ENCODE peak calls at places on chromosomes 3 and 15, in ten cellular contexts. One of them, this sample, is unnamed.

GRCh38 chr3:115658337-115659181 is 35.2 kb downstream of the GAP43 start:
- DNase-seq in WERI-Rb-1: peak; percentile 82
- DNase-seq in stimulated activated CD8-positive, alpha-beta memory T cell treated with anti-CD3 and anti-CD28 coated beads, Interleukin-4, amount 100 ng/mL, for 1 hour: peak; percentile 49
- DNase-seq in NB4: peak; percentile 95
- DNase-seq in activated CD8-positive, alpha-beta T cell treated with anti-CD3 and anti-CD28 coated beads for 36 hours: peak; percentile 85
- DNase-seq in IMR-90: peak; percentile 82
- DNase-seq in effector memory CD8-positive, alpha-beta T cell: peak; percentile 63
- DNase-seq in body of pancreas: peak; percentile 73
- DNase-seq in epithelial cell of esophagus: peak; percentile 82
- DNase-seq in activated B cell treated with CpG ODN at 0.5 μM for 24 hours: peak; percentile 80
- DNase-seq in this sample: peak; percentile 89

GRCh38 chr3:116607205-116607604 is 102.4 kb upstream of the TUSC7 start:
- DNase-seq in WERI-Rb-1: no peak
- DNase-seq in body of pancreas: no peak
- DNase-seq in IMR-90: no peak
- DNase-seq in activated CD8-positive, alpha-beta T cell treated with anti-CD3 and anti-CD28 coated beads for 36 hours: no peak
- DNase-seq in activated B cell treated with CpG ODN at 0.5 μM for 24 hours: no peak
- DNase-seq in effector memory CD8-positive, alpha-beta T cell: no peak
- DNase-seq in stimulated activated CD8-positive, alpha-beta memory T cell treated with anti-CD3 and anti-CD28 coated beads, Interleukin-4, amount 100 ng/mL, for 1 hour: no peak
- DNase-seq in epithelial cell of esophagus: no peak
- DNase-seq in NB4: no peak
- DNase-seq in this sample: no peak

GRCh38 chr3:160540546-160540945 is 24.8 kb downstream of the KPNA4 start:
- DNase-seq in body of pancreas: no peak
- DNase-seq in WERI-Rb-1: no peak
- DNase-seq in NB4: no peak
- DNase-seq in activated B cell treated with CpG ODN at 0.5 μM for 24 hours: no peak
- DNase-seq in effector memory CD8-positive, alpha-beta T cell: no peak
- DNase-seq in epithelial cell of esophagus: peak; percentile 15
- DNase-seq in stimulated activated CD8-positive, alpha-beta memory T cell treated with anti-CD3 and anti-CD28 coated beads, Interleukin-4, amount 100 ng/mL, for 1 hour: no peak
- DNase-seq in activated CD8-positive, alpha-beta T cell treated with anti-CD3 and anti-CD28 coated beads for 36 hours: no peak
- DNase-seq in IMR-90: peak; percentile 50
- DNase-seq in this sample: no peak

GRCh38 chr3:60920519-60920918 is 330.7 kb downstream of the FHIT start:
- DNase-seq in body of pancreas: peak; percentile 76
- DNase-seq in NB4: no peak
- DNase-seq in stimulated activated CD8-positive, alpha-beta memory T cell treated with anti-CD3 and anti-CD28 coated beads, Interleukin-4, amount 100 ng/mL, for 1 hour: no peak
- DNase-seq in IMR-90: no peak
- DNase-seq in epithelial cell of esophagus: no peak
- DNase-seq in WERI-Rb-1: no peak
- DNase-seq in activated CD8-positive, alpha-beta T cell treated with anti-CD3 and anti-CD28 coated beads for 36 hours: no peak
- DNase-seq in effector memory CD8-positive, alpha-beta T cell: no peak
- DNase-seq in activated B cell treated with CpG ODN at 0.5 μM for 24 hours: no peak
- DNase-seq in this sample: no peak

GRCh38 chr3:174302746-174303315 is 556.3 kb upstream of the NAALADL2 start:
- DNase-seq in NB4: no peak
- DNase-seq in IMR-90: no peak
- DNase-seq in stimulated activated CD8-positive, alpha-beta memory T cell treated with anti-CD3 and anti-CD28 coated beads, Interleukin-4, amount 100 ng/mL, for 1 hour: no peak
- DNase-seq in activated B cell treated with CpG ODN at 0.5 μM for 24 hours: no peak
- DNase-seq in epithelial cell of esophagus: no peak
- DNase-seq in effector memory CD8-positive, alpha-beta T cell: no peak
- DNase-seq in body of pancreas: no peak
- DNase-seq in WERI-Rb-1: no peak
- DNase-seq in activated CD8-positive, alpha-beta T cell treated with anti-CD3 and anti-CD28 coated beads for 36 hours: no peak
- DNase-seq in this sample: no peak

GRCh38 chr3:15440891-15441290 is 13.5 kb downstream of the EAF1 start:
- DNase-seq in IMR-90: no peak
- DNase-seq in activated B cell treated with CpG ODN at 0.5 μM for 24 hours: no peak
- DNase-seq in effector memory CD8-positive, alpha-beta T cell: no peak
- DNase-seq in activated CD8-positive, alpha-beta T cell treated with anti-CD3 and anti-CD28 coated beads for 36 hours: no peak
- DNase-seq in NB4: no peak
- DNase-seq in WERI-Rb-1: no peak
- DNase-seq in stimulated activated CD8-positive, alpha-beta memory T cell treated with anti-CD3 and anti-CD28 coated beads, Interleukin-4, amount 100 ng/mL, for 1 hour: no peak
- DNase-seq in body of pancreas: no peak
- DNase-seq in epithelial cell of esophagus: peak; percentile 77
- DNase-seq in this sample: peak; percentile 85

GRCh38 chr3:171458056-171458856 is 1.9 kb downstream of the TNIK start:
- DNase-seq in activated CD8-positive, alpha-beta T cell treated with anti-CD3 and anti-CD28 coated beads for 36 hours: peak; percentile 63
- DNase-seq in epithelial cell of esophagus: no peak
- DNase-seq in effector memory CD8-positive, alpha-beta T cell: peak; percentile 52
- DNase-seq in stimulated activated CD8-positive, alpha-beta memory T cell treated with anti-CD3 and anti-CD28 coated beads, Interleukin-4, amount 100 ng/mL, for 1 hour: peak; percentile 13
- DNase-seq in WERI-Rb-1: no peak
- DNase-seq in body of pancreas: no peak
- DNase-seq in activated B cell treated with CpG ODN at 0.5 μM for 24 hours: no peak
- DNase-seq in IMR-90: no peak
- DNase-seq in NB4: peak; percentile 36
- DNase-seq in this sample: peak; percentile 20

GRCh38 chr3:126676919-126677705 is 22.2 kb upstream of the TXNRD3 start:
- DNase-seq in epithelial cell of esophagus: peak; percentile 33
- DNase-seq in body of pancreas: no peak
- DNase-seq in WERI-Rb-1: no peak
- DNase-seq in NB4: peak; percentile 33
- DNase-seq in stimulated activated CD8-positive, alpha-beta memory T cell treated with anti-CD3 and anti-CD28 coated beads, Interleukin-4, amount 100 ng/mL, for 1 hour: no peak
- DNase-seq in activated B cell treated with CpG ODN at 0.5 μM for 24 hours: no peak
- DNase-seq in effector memory CD8-positive, alpha-beta T cell: no peak
- DNase-seq in IMR-90: peak; percentile 59
- DNase-seq in activated CD8-positive, alpha-beta T cell treated with anti-CD3 and anti-CD28 coated beads for 36 hours: no peak
- DNase-seq in this sample: peak; percentile 33

GRCh38 chr3:149375164-149375823 is 2.2 kb downstream of the TM4SF1 start:
- DNase-seq in body of pancreas: no peak
- DNase-seq in NB4: no peak
- DNase-seq in WERI-Rb-1: no peak
- DNase-seq in stimulated activated CD8-positive, alpha-beta memory T cell treated with anti-CD3 and anti-CD28 coated beads, Interleukin-4, amount 100 ng/mL, for 1 hour: no peak
- DNase-seq in effector memory CD8-positive, alpha-beta T cell: no peak
- DNase-seq in epithelial cell of esophagus: peak; percentile 56
- DNase-seq in IMR-90: peak; percentile 49
- DNase-seq in activated B cell treated with CpG ODN at 0.5 μM for 24 hours: no peak
- DNase-seq in activated CD8-positive, alpha-beta T cell treated with anti-CD3 and anti-CD28 coated beads for 36 hours: no peak
- DNase-seq in this sample: no peak

GRCh38 chr3:69770219-69770618 is 31.0 kb downstream of the MITF start:
- DNase-seq in epithelial cell of esophagus: peak; percentile 85
- DNase-seq in activated CD8-positive, alpha-beta T cell treated with anti-CD3 and anti-CD28 coated beads for 36 hours: no peak
- DNase-seq in IMR-90: peak; percentile 34
- DNase-seq in WERI-Rb-1: no peak
- DNase-seq in stimulated activated CD8-positive, alpha-beta memory T cell treated with anti-CD3 and anti-CD28 coated beads, Interleukin-4, amount 100 ng/mL, for 1 hour: no peak
- DNase-seq in NB4: no peak
- DNase-seq in activated B cell treated with CpG ODN at 0.5 μM for 24 hours: no peak
- DNase-seq in body of pancreas: no peak
- DNase-seq in effector memory CD8-positive, alpha-beta T cell: no peak
- DNase-seq in this sample: no peak

GRCh38 chr3:38376098-38376816 is 29.7 kb downstream of the XYLB start:
- DNase-seq in IMR-90: no peak
- DNase-seq in activated B cell treated with CpG ODN at 0.5 μM for 24 hours: no peak
- DNase-seq in activated CD8-positive, alpha-beta T cell treated with anti-CD3 and anti-CD28 coated beads for 36 hours: no peak
- DNase-seq in NB4: no peak
- DNase-seq in WERI-Rb-1: no peak
- DNase-seq in body of pancreas: no peak
- DNase-seq in epithelial cell of esophagus: peak; percentile 65
- DNase-seq in stimulated activated CD8-positive, alpha-beta memory T cell treated with anti-CD3 and anti-CD28 coated beads, Interleukin-4, amount 100 ng/mL, for 1 hour: no peak
- DNase-seq in effector memory CD8-positive, alpha-beta T cell: no peak
- DNase-seq in this sample: no peak

GRCh38 chr15:66080791-66081475 is 172.6 kb downstream of the MEGF11 start:
- DNase-seq in effector memory CD8-positive, alpha-beta T cell: no peak
- DNase-seq in activated B cell treated with CpG ODN at 0.5 μM for 24 hours: no peak
- DNase-seq in epithelial cell of esophagus: peak; percentile 55
- DNase-seq in WERI-Rb-1: peak; percentile 58
- DNase-seq in NB4: no peak
- DNase-seq in activated CD8-positive, alpha-beta T cell treated with anti-CD3 and anti-CD28 coated beads for 36 hours: no peak
- DNase-seq in stimulated activated CD8-positive, alpha-beta memory T cell treated with anti-CD3 and anti-CD28 coated beads, Interleukin-4, amount 100 ng/mL, for 1 hour: no peak
- DNase-seq in body of pancreas: peak; percentile 60
- DNase-seq in IMR-90: peak; percentile 58
- DNase-seq in this sample: peak; percentile 58

GRCh38 chr3:179872842-179873241 is 163.9 kb downstream of the PEX5L start:
- DNase-seq in stimulated activated CD8-positive, alpha-beta memory T cell treated with anti-CD3 and anti-CD28 coated beads, Interleukin-4, amount 100 ng/mL, for 1 hour: no peak
- DNase-seq in body of pancreas: no peak
- DNase-seq in WERI-Rb-1: no peak
- DNase-seq in IMR-90: no peak
- DNase-seq in effector memory CD8-positive, alpha-beta T cell: no peak
- DNase-seq in activated B cell treated with CpG ODN at 0.5 μM for 24 hours: no peak
- DNase-seq in epithelial cell of esophagus: no peak
- DNase-seq in NB4: no peak
- DNase-seq in activated CD8-positive, alpha-beta T cell treated with anti-CD3 and anti-CD28 coated beads for 36 hours: no peak
- DNase-seq in this sample: no peak

GRCh38 chr3:99131876-99132275 is 230.4 kb upstream of the DCBLD2 start:
- DNase-seq in effector memory CD8-positive, alpha-beta T cell: no peak
- DNase-seq in activated CD8-positive, alpha-beta T cell treated with anti-CD3 and anti-CD28 coated beads for 36 hours: no peak
- DNase-seq in epithelial cell of esophagus: peak; percentile 41
- DNase-seq in NB4: no peak
- DNase-seq in body of pancreas: no peak
- DNase-seq in IMR-90: no peak
- DNase-seq in activated B cell treated with CpG ODN at 0.5 μM for 24 hours: no peak
- DNase-seq in stimulated activated CD8-positive, alpha-beta memory T cell treated with anti-CD3 and anti-CD28 coated beads, Interleukin-4, amount 100 ng/mL, for 1 hour: no peak
- DNase-seq in WERI-Rb-1: no peak
- DNase-seq in this sample: peak; percentile 33

GRCh38 chr3:149647812-149648211 is 10.0 kb downstream of the WWTR1 start:
- DNase-seq in NB4: no peak
- DNase-seq in effector memory CD8-positive, alpha-beta T cell: no peak
- DNase-seq in activated CD8-positive, alpha-beta T cell treated with anti-CD3 and anti-CD28 coated beads for 36 hours: no peak
- DNase-seq in WERI-Rb-1: no peak
- DNase-seq in stimulated activated CD8-positive, alpha-beta memory T cell treated with anti-CD3 and anti-CD28 coated beads, Interleukin-4, amount 100 ng/mL, for 1 hour: no peak
- DNase-seq in epithelial cell of esophagus: peak; percentile 57
- DNase-seq in activated B cell treated with CpG ODN at 0.5 μM for 24 hours: no peak
- DNase-seq in IMR-90: no peak
- DNase-seq in body of pancreas: no peak
- DNase-seq in this sample: no peak

GRCh38 chr3:113035387-113035982 is 44.7 kb downstream of the GTPBP8 start:
- DNase-seq in activated B cell treated with CpG ODN at 0.5 μM for 24 hours: no peak
- DNase-seq in effector memory CD8-positive, alpha-beta T cell: peak; percentile 53
- DNase-seq in IMR-90: peak; percentile 63
- DNase-seq in epithelial cell of esophagus: peak; percentile 83
- DNase-seq in WERI-Rb-1: peak; percentile 54
- DNase-seq in activated CD8-positive, alpha-beta T cell treated with anti-CD3 and anti-CD28 coated beads for 36 hours: peak; percentile 41
- DNase-seq in stimulated activated CD8-positive, alpha-beta memory T cell treated with anti-CD3 and anti-CD28 coated beads, Interleukin-4, amount 100 ng/mL, for 1 hour: no peak
- DNase-seq in NB4: peak; percentile 68
- DNase-seq in body of pancreas: peak; percentile 22
- DNase-seq in this sample: peak; percentile 70

GRCh38 chr15:95872366-95872771 is 458.1 kb upstream of the NR2F2 start:
- DNase-seq in WERI-Rb-1: no peak
- DNase-seq in epithelial cell of esophagus: peak; percentile 97
- DNase-seq in body of pancreas: no peak
- DNase-seq in IMR-90: peak; percentile 82
- DNase-seq in stimulated activated CD8-positive, alpha-beta memory T cell treated with anti-CD3 and anti-CD28 coated beads, Interleukin-4, amount 100 ng/mL, for 1 hour: no peak
- DNase-seq in NB4: no peak
- DNase-seq in activated CD8-positive, alpha-beta T cell treated with anti-CD3 and anti-CD28 coated beads for 36 hours: no peak
- DNase-seq in activated B cell treated with CpG ODN at 0.5 μM for 24 hours: no peak
- DNase-seq in effector memory CD8-positive, alpha-beta T cell: no peak
- DNase-seq in this sample: peak; percentile 27

GRCh38 chr3:87006844-87007439 is 16.0 kb upstream of the VGLL3 start:
- DNase-seq in activated B cell treated with CpG ODN at 0.5 μM for 24 hours: no peak
- DNase-seq in epithelial cell of esophagus: peak; percentile 50
- DNase-seq in NB4: peak; percentile 5
- DNase-seq in WERI-Rb-1: no peak
- DNase-seq in stimulated activated CD8-positive, alpha-beta memory T cell treated with anti-CD3 and anti-CD28 coated beads, Interleukin-4, amount 100 ng/mL, for 1 hour: no peak
- DNase-seq in effector memory CD8-positive, alpha-beta T cell: no peak
- DNase-seq in body of pancreas: no peak
- DNase-seq in IMR-90: peak; percentile 50
- DNase-seq in activated CD8-positive, alpha-beta T cell treated with anti-CD3 and anti-CD28 coated beads for 36 hours: no peak
- DNase-seq in this sample: peak; percentile 67

GRCh38 chr3:129820587-129820986 is 72.9 kb downstream of the TMCC1 start:
- DNase-seq in body of pancreas: no peak
- DNase-seq in IMR-90: no peak
- DNase-seq in effector memory CD8-positive, alpha-beta T cell: no peak
- DNase-seq in activated CD8-positive, alpha-beta T cell treated with anti-CD3 and anti-CD28 coated beads for 36 hours: no peak
- DNase-seq in WERI-Rb-1: no peak
- DNase-seq in activated B cell treated with CpG ODN at 0.5 μM for 24 hours: no peak
- DNase-seq in NB4: no peak
- DNase-seq in epithelial cell of esophagus: no peak
- DNase-seq in stimulated activated CD8-positive, alpha-beta memory T cell treated with anti-CD3 and anti-CD28 coated beads, Interleukin-4, amount 100 ng/mL, for 1 hour: no peak
- DNase-seq in this sample: peak; percentile 14

GRCh38 chr3:138974467-138974866 is 27.4 kb downstream of the FOXL2NB start:
- DNase-seq in WERI-Rb-1: no peak
- DNase-seq in activated CD8-positive, alpha-beta T cell treated with anti-CD3 and anti-CD28 coated beads for 36 hours: no peak
- DNase-seq in effector memory CD8-positive, alpha-beta T cell: no peak
- DNase-seq in NB4: peak; percentile 28
- DNase-seq in body of pancreas: no peak
- DNase-seq in activated B cell treated with CpG ODN at 0.5 μM for 24 hours: no peak
- DNase-seq in stimulated activated CD8-positive, alpha-beta memory T cell treated with anti-CD3 and anti-CD28 coated beads, Interleukin-4, amount 100 ng/mL, for 1 hour: no peak
- DNase-seq in epithelial cell of esophagus: peak; percentile 54
- DNase-seq in IMR-90: peak; percentile 13
- DNase-seq in this sample: peak; percentile 22

GRCh38 chr15:60000113-60000823 is 3.8 kb upstream of the FOXB1 start:
- DNase-seq in WERI-Rb-1: no peak
- DNase-seq in body of pancreas: no peak
- DNase-seq in effector memory CD8-positive, alpha-beta T cell: no peak
- DNase-seq in stimulated activated CD8-positive, alpha-beta memory T cell treated with anti-CD3 and anti-CD28 coated beads, Interleukin-4, amount 100 ng/mL, for 1 hour: no peak
- DNase-seq in IMR-90: no peak
- DNase-seq in NB4: no peak
- DNase-seq in activated B cell treated with CpG ODN at 0.5 μM for 24 hours: no peak
- DNase-seq in activated CD8-positive, alpha-beta T cell treated with anti-CD3 and anti-CD28 coated beads for 36 hours: peak; percentile 32
- DNase-seq in epithelial cell of esophagus: no peak
- DNase-seq in this sample: no peak

GRCh38 chr3:150314248-150315027 is 93.7 kb upstream of the TSC22D2 start:
- DNase-seq in epithelial cell of esophagus: no peak
- DNase-seq in stimulated activated CD8-positive, alpha-beta memory T cell treated with anti-CD3 and anti-CD28 coated beads, Interleukin-4, amount 100 ng/mL, for 1 hour: no peak
- DNase-seq in WERI-Rb-1: no peak
- DNase-seq in activated CD8-positive, alpha-beta T cell treated with anti-CD3 and anti-CD28 coated beads for 36 hours: no peak
- DNase-seq in body of pancreas: peak; percentile 69
- DNase-seq in NB4: no peak
- DNase-seq in activated B cell treated with CpG ODN at 0.5 μM for 24 hours: no peak
- DNase-seq in effector memory CD8-positive, alpha-beta T cell: no peak
- DNase-seq in IMR-90: no peak
- DNase-seq in this sample: peak; percentile 38

GRCh38 chr3:56491566-56491965 is 23.3 kb upstream of the ERC2 start:
- DNase-seq in epithelial cell of esophagus: peak; percentile 70
- DNase-seq in activated B cell treated with CpG ODN at 0.5 μM for 24 hours: no peak
- DNase-seq in activated CD8-positive, alpha-beta T cell treated with anti-CD3 and anti-CD28 coated beads for 36 hours: no peak
- DNase-seq in effector memory CD8-positive, alpha-beta T cell: no peak
- DNase-seq in stimulated activated CD8-positive, alpha-beta memory T cell treated with anti-CD3 and anti-CD28 coated beads, Interleukin-4, amount 100 ng/mL, for 1 hour: no peak
- DNase-seq in IMR-90: no peak
- DNase-seq in body of pancreas: no peak
- DNase-seq in NB4: no peak
- DNase-seq in WERI-Rb-1: no peak
- DNase-seq in this sample: no peak

GRCh38 chr15:45372032-45372995 is 6.0 kb downstream of the GATM start:
- DNase-seq in stimulated activated CD8-positive, alpha-beta memory T cell treated with anti-CD3 and anti-CD28 coated beads, Interleukin-4, amount 100 ng/mL, for 1 hour: no peak
- DNase-seq in WERI-Rb-1: no peak
- DNase-seq in IMR-90: no peak
- DNase-seq in body of pancreas: no peak
- DNase-seq in NB4: peak; percentile 13
- DNase-seq in activated CD8-positive, alpha-beta T cell treated with anti-CD3 and anti-CD28 coated beads for 36 hours: no peak
- DNase-seq in activated B cell treated with CpG ODN at 0.5 μM for 24 hours: no peak
- DNase-seq in effector memory CD8-positive, alpha-beta T cell: no peak
- DNase-seq in epithelial cell of esophagus: peak; percentile 21
- DNase-seq in this sample: no peak

GRCh38 chr3:7322957-7323679 is 462.2 kb downstream of the GRM7 start:
- DNase-seq in activated CD8-positive, alpha-beta T cell treated with anti-CD3 and anti-CD28 coated beads for 36 hours: no peak
- DNase-seq in effector memory CD8-positive, alpha-beta T cell: no peak
- DNase-seq in IMR-90: no peak
- DNase-seq in epithelial cell of esophagus: no peak
- DNase-seq in WERI-Rb-1: no peak
- DNase-seq in body of pancreas: no peak
- DNase-seq in NB4: no peak
- DNase-seq in stimulated activated CD8-positive, alpha-beta memory T cell treated with anti-CD3 and anti-CD28 coated beads, Interleukin-4, amount 100 ng/mL, for 1 hour: no peak
- DNase-seq in activated B cell treated with CpG ODN at 0.5 μM for 24 hours: no peak
- DNase-seq in this sample: no peak

GRCh38 chr15:101246824-101247745 is 4.8 kb downstream of the CHSY1 start:
- DNase-seq in WERI-Rb-1: no peak
- DNase-seq in NB4: peak; percentile 9
- DNase-seq in activated B cell treated with CpG ODN at 0.5 μM for 24 hours: no peak
- DNase-seq in activated CD8-positive, alpha-beta T cell treated with anti-CD3 and anti-CD28 coated beads for 36 hours: no peak
- DNase-seq in body of pancreas: no peak
- DNase-seq in effector memory CD8-positive, alpha-beta T cell: no peak
- DNase-seq in epithelial cell of esophagus: no peak
- DNase-seq in stimulated activated CD8-positive, alpha-beta memory T cell treated with anti-CD3 and anti-CD28 coated beads, Interleukin-4, amount 100 ng/mL, for 1 hour: no peak
- DNase-seq in IMR-90: no peak
- DNase-seq in this sample: no peak

GRCh38 chr3:186057594-186057993 is 51.3 kb downstream of the ETV5 start:
- DNase-seq in WERI-Rb-1: no peak
- DNase-seq in effector memory CD8-positive, alpha-beta T cell: no peak
- DNase-seq in IMR-90: peak; percentile 97
- DNase-seq in epithelial cell of esophagus: peak; percentile 85
- DNase-seq in NB4: peak; percentile 34
- DNase-seq in stimulated activated CD8-positive, alpha-beta memory T cell treated with anti-CD3 and anti-CD28 coated beads, Interleukin-4, amount 100 ng/mL, for 1 hour: no peak
- DNase-seq in body of pancreas: no peak
- DNase-seq in activated CD8-positive, alpha-beta T cell treated with anti-CD3 and anti-CD28 coated beads for 36 hours: no peak
- DNase-seq in activated B cell treated with CpG ODN at 0.5 μM for 24 hours: no peak
- DNase-seq in this sample: peak; percentile 85

GRCh38 chr3:45597166-45597565 is 2.6 kb downstream of the LIMD1 start:
- DNase-seq in NB4: no peak
- DNase-seq in IMR-90: peak; percentile 59
- DNase-seq in activated CD8-positive, alpha-beta T cell treated with anti-CD3 and anti-CD28 coated beads for 36 hours: peak; percentile 32
- DNase-seq in activated B cell treated with CpG ODN at 0.5 μM for 24 hours: no peak
- DNase-seq in epithelial cell of esophagus: peak; percentile 17
- DNase-seq in body of pancreas: no peak
- DNase-seq in stimulated activated CD8-positive, alpha-beta memory T cell treated with anti-CD3 and anti-CD28 coated beads, Interleukin-4, amount 100 ng/mL, for 1 hour: no peak
- DNase-seq in WERI-Rb-1: no peak
- DNase-seq in effector memory CD8-positive, alpha-beta T cell: no peak
- DNase-seq in this sample: peak; percentile 76

This sample was measured in fibroblast of the aortic adventitia.